ENCODE peak calls at places on chromosomes 5 and 9, in seven cellular contexts. L, I, C, N, V, H and A are unnamed samples.

GRCh38 chr9:110555971-110556370 is 23.6 kb downstream of the SVEP1 start:
- DNase-seq in L (peak; percentile 24), I (no peak), C (no peak), N (no peak), V (peak; percentile 91), H (no peak), A (no peak)

GRCh38 chr5:33074548-33074947 is 363.4 kb downstream of the NPR3 start:
- DNase-seq in L (no peak), I (no peak), C (no peak), N (no peak), V (peak; percentile 73), H (no peak), A (no peak)

GRCh38 chr5:173472784-173473278 is 143.6 kb downstream of the BOD1 start:
- DNase-seq in L (no peak), I (no peak), C (no peak), N (no peak), V (peak; percentile 49), H (no peak), A (no peak)

GRCh38 chr9:133532937-133533668 is 1.4 kb upstream of the ADAMTSL2 start:
- DNase-seq in L (peak; percentile 86), I (peak; percentile 69), C (peak; percentile 77), N (peak; percentile 25), V (peak; percentile 26), H (peak; percentile 96), A (peak; percentile 66)

GRCh38 chr5:113869611-113870010 is 356.1 kb downstream of the YTHDC2 start:
- DNase-seq in L (no peak), I (no peak), C (no peak), N (no peak), V (no peak), H (no peak), A (no peak)

GRCh38 chr5:6517494-6517893 is 68.8 kb downstream of the UBE2QL1 start:
- DNase-seq in L (no peak), I (no peak), C (no peak), N (no peak), V (no peak), H (no peak), A (no peak)

GRCh38 chr5:172342907-172343306 is 59.3 kb upstream of the UBTD2 start:
- DNase-seq in L (no peak), I (no peak), C (no peak), N (no peak), V (no peak), H (no peak), A (no peak)

GRCh38 chr9:137649553-137649952 is 30.7 kb downstream of the EHMT1 start:
- DNase-seq in L (no peak), I (no peak), C (no peak), N (no peak), V (no peak), H (no peak), A (no peak)

GRCh38 chr9:93008457-93008856 is 50.0 kb upstream of the SUSD3 start:
- DNase-seq in L (no peak), I (no peak), C (no peak), N (no peak), V (no peak), H (no peak), A (no peak)

GRCh38 chr5:78750281-78750680 is 101.7 kb upstream of the LHFPL2 start:
- DNase-seq in L (no peak), I (no peak), C (peak; percentile 13), N (no peak), V (no peak), H (no peak), A (no peak)

GRCh38 chr5:68550031-68550430 is 334.5 kb downstream of the PIK3R1 start:
- DNase-seq in L (no peak), I (no peak), C (no peak), N (no peak), V (no peak), H (no peak), A (no peak)

GRCh38 chr5:57575839-57576238 is 93.2 kb upstream of the ACTBL2 start:
- DNase-seq in L (no peak), I (no peak), C (no peak), N (no peak), V (no peak), H (no peak), A (no peak)

GRCh38 chr9:124298646-124299235 is 41.0 kb downstream of the NEK6 start:
- DNase-seq in L (no peak), I (no peak), C (no peak), N (no peak), V (peak; percentile 46), H (no peak), A (no peak)
- H3K27ac ChIP-seq in L (peak overlapping the region; percentile 32), I (no peak overlapping the region), C (no peak overlapping the region), N (no peak overlapping the region), V (no peak overlapping the region), H (no peak overlapping the region), A (no peak overlapping the region)

DNA sequence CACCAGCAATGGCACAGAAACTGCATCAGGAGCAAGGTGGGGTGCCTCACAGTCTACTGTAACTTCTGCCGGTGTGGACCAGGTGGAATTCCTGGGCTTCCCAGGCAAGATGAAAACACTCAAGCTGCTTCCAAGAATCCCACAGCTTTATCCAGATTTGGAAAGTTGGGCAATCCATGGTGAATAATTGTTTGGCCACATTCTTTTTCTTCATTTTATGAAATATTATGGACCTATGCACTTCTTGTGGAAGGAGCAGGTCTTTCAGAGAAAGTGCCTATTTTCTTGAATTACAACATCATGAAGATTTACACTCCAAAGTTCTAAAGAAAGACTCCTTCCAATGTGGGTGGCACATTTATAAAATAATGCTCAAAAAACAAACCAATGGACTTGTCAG is 503.6 kb downstream of the SEMA5A start:
- DNase-seq in L (no peak), I (no peak), C (no peak), N (no peak), V (no peak), H (no peak), A (no peak)
- H3K9me3 ChIP-seq in L (no peaks in the 10 kb centered on the region), I (no peaks in the 10 kb centered on the region), C (peaks cover 19% of the 10 kb centered on the region), N (no peaks in the 10 kb centered on the region), V (no peaks in the 10 kb centered on the region), H (no peaks in the 10 kb centered on the region), A (no peaks in the 10 kb centered on the region)

GRCh38 chr5:135221696-135222095 is 177.3 kb downstream of the MACROH2A1 start:
- DNase-seq in L (no peak), I (no peak), C (no peak), N (no peak), V (no peak), H (peak; percentile 0), A (no peak)

GRCh38 chr5:135222171-135222681 is 176.8 kb downstream of the MACROH2A1 start:
- DNase-seq in L (peak; percentile 4), I (no peak), C (no peak), N (no peak), V (no peak), H (peak; percentile 3), A (no peak)

GRCh38 chr5:135223891-135224625 is 175.0 kb downstream of the MACROH2A1 start:
- DNase-seq in L (peak; percentile 1), I (no peak), C (no peak), N (no peak), V (no peak), H (peak; percentile 2), A (no peak)

GRCh38 chr5:135222771-135223170 is 176.3 kb downstream of the MACROH2A1 start:
- DNase-seq in L (no peak), I (no peak), C (no peak), N (no peak), V (no peak), H (peak; percentile 3), A (no peak)

GRCh38 chr5:135223404-135223803 is 175.6 kb downstream of the MACROH2A1 start:
- DNase-seq in L (no peak), I (no peak), C (no peak), N (no peak), V (no peak), H (peak; percentile 0), A (no peak)
- H3K27ac ChIP-seq in L (no peak overlapping the region), I (no peak overlapping the region), C (no peak overlapping the region), N (no peak overlapping the region), V (no peak overlapping the region), H (no peak overlapping the region), A (no peak overlapping the region)

DNA sequence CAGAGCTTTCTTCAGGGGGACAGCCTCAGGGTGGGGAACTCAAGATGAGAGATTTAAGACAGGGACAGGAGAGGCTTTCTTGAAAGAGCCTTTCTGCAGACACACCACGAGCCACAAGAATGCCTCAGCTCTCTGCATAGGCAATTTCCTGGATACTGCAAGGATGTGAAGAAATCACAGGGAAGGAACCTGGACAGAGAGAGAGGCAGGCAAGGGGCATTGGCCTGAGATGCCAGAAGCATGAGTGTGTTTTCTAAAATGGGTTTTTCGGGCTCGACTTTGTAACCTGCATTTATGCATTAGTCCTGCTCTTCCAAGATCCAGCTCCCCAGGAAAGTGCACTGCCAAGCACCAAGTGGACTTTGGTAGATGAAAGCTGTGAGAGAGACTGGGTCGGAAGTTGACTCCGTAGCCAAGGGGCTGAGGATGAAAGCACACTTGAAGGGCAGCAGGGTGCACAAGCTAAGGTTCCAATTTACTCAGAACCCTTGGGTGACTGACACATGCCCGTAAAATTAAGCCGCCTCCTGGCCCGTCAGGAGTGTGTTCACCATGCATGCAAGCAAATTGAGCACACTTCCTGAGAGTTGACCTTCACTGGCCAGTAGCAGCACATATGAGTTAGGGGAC is 90.9 kb downstream of the CFAP90 start:
- DNase-seq in L (no peak), I (no peak), C (no peak), N (no peak), V (peak; percentile 6), H (no peak), A (no peak)
- H3K9me3 ChIP-seq in L (no peaks in the 10 kb centered on the region), I (no peaks in the 10 kb centered on the region), C (no peaks in the 10 kb centered on the region), N (no peaks in the 10 kb centered on the region), V (no peaks in the 10 kb centered on the region), H (no peaks in the 10 kb centered on the region), A (no peaks in the 10 kb centered on the region)

DNA sequence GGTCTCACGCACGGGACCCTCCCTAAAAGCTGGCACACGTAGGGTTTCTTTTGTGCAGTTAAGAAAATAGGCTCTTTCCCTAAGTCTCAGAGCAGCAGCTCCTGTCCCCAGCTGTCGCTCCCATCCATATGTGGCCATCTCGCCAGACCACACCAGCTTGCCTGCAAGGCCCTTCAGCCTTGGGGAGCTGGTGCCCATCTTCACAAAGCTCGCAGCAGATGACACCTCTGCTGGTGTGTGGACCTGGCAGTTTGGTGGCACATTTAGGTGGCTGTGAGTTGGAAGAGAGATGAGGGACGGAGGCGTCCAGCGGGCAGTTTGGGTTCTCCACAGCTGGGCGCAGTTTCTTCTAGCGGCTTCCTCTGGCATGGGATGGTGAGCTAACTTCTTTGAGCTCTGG is 239.0 kb downstream of the FANCC start:
- DNase-seq in L (no peak), I (no peak), C (no peak), N (no peak), V (no peak), H (no peak), A (no peak)
- H3K27ac ChIP-seq in L (peak overlapping the region; percentile 66), I (no peak overlapping the region), C (no peak overlapping the region), N (no peak overlapping the region), V (peak overlapping the region; percentile 5), H (no peak overlapping the region), A (no peak overlapping the region)

DNA sequence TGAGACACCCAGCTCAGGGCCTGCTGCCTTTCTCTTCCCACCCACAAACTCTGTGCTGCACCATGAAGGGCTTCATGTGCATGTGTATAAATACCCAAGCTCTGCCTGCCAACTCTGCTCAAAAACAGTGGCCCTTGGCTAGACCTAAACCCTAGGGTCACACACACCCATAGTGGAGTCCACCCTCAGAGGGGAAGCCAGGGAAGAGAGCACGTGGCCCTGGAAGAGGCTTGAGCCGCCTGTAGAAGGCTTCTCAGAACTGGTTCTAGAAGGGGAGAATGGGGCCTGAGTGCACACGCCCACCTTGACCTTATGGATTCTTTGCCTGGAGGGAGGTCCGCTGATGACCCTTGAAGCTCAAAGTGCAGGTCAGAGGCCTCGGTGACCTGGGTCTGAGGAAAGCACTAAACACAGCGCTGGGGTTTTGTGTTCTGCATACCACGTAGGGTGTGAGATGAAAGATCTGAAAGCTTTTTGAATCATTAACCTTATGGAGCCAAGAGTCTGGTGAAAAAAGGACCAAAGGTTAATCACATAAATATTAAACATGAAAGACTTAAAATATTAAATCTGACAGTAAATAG is 60.6 kb downstream of the CYFIP2 start:
- DNase-seq in L (no peak), I (no peak), C (no peak), N (no peak), V (no peak), H (no peak), A (no peak)
- H3K9me3 ChIP-seq in L (no peaks in the 10 kb centered on the region), I (no peaks in the 10 kb centered on the region), C (no peaks in the 10 kb centered on the region), N (no peaks in the 10 kb centered on the region), V (no peaks in the 10 kb centered on the region), H (no peaks in the 10 kb centered on the region), A (no peaks in the 10 kb centered on the region)